ENCODE peak calls at places on chromosomes 6 and 20, in nine cellular contexts. S is left lung, V is HCT116, N is GM23338, X is choroid plexus epithelial cell, U is fibroblast of mammary gland, O is A549, H is fibroblast of the aortic adventitia, E is Panc1. B is an unnamed sample.

GRCh38 chr6:148789991-148790390 is 43.2 kb downstream of the UST start:
- DNase-seq in S (no peak), V (no peak), N (no peak), X (no peak), U (no peak), O (no peak), H (no peak), E (no peak), B (no peak)

GRCh38 chr20:58623579-58624473 is 27.3 kb upstream of the STX16 start:
- DNase-seq in S (no peak), V (peak; percentile 75), N (no peak), X (peak; percentile 97), U (peak; percentile 94), O (peak; percentile 86), H (peak; percentile 89), E (peak; percentile 62), B (peak; percentile 94)

GRCh38 chr20:51400051-51400926 is 142.2 kb downstream of the NFATC2 start:
- DNase-seq in S (no peak), V (no peak), N (no peak), X (peak; percentile 22), U (no peak), O (no peak), H (no peak), E (no peak), B (no peak)

GRCh38 chr6:158467923-158468322 is 92.0 kb upstream of the TMEM181 start:
- DNase-seq in S (no peak), V (no peak), N (peak; percentile 73), X (peak; percentile 50), U (no peak), O (no peak), H (no peak), E (no peak), B (no peak)

GRCh38 chr6:46453221-46453620 is 38.0 kb downstream of the RCAN2 start:
- DNase-seq in S (no peak), V (no peak), N (no peak), X (peak; percentile 85), U (peak; percentile 85), O (no peak), H (peak; percentile 90), E (no peak), B (peak; percentile 16)

GRCh38 chr6:158032354-158032733 is 50.7 kb downstream of the SYNJ2 start:
- DNase-seq in S (no peak), V (no peak), N (no peak), X (no peak), U (no peak), O (no peak), H (no peak), E (no peak), B (no peak)

GRCh38 chr6:17703256-17703694 is 3.5 kb downstream of the NUP153 start:
- DNase-seq in S (no peak), V (no peak), N (no peak), X (peak; percentile 74), U (peak; percentile 97), O (peak; percentile 39), H (peak; percentile 98), E (no peak), B (peak; percentile 97)

GRCh38 chr6:7841781-7842468 is 68.7 kb downstream of the TXNDC5 start:
- DNase-seq in S (no peak), V (no peak), N (no peak), X (no peak), U (peak; percentile 44), O (no peak), H (peak; percentile 76), E (no peak), B (peak; percentile 80)

GRCh38 chr6:6749791-6750434 is 161.4 kb downstream of the LY86 start:
- DNase-seq in S (peak; percentile 83), V (peak; percentile 56), N (peak; percentile 53), X (peak; percentile 91), U (peak; percentile 86), O (peak; percentile 48), H (peak; percentile 67), E (no peak), B (peak; percentile 90)

GRCh38 chr20:9555781-9556180 is 41.4 kb downstream of the LAMP5 start:
- DNase-seq in S (no peak), V (no peak), N (no peak), X (no peak), U (peak; percentile 65), O (peak; percentile 18), H (no peak), E (no peak), B (no peak)

GRCh38 chr20:34982270-34983088 is 26.8 kb downstream of the MYH7B start:
- DNase-seq in S (peak; percentile 49), V (no peak), N (no peak), X (no peak), U (no peak), O (no peak), H (no peak), E (no peak), B (no peak)

GRCh38 chr6:87941556-87942358 is 105.9 kb upstream of the SPACA1 start:
- DNase-seq in S (no peak), V (no peak), N (no peak), X (no peak), U (peak; percentile 5), O (no peak), H (no peak), E (no peak), B (no peak)

GRCh38 chr6:123393333-123393732 is 243.4 kb downstream of the TRDN start:
- DNase-seq in S (no peak), V (no peak), N (peak; percentile 27), X (peak; percentile 34), U (peak; percentile 21), O (peak; percentile 5), H (peak; percentile 39), E (no peak), B (peak; percentile 9)

GRCh38 chr6:153101461-153101860 is 29.6 kb downstream of the RGS17 start:
- DNase-seq in S (no peak), V (no peak), N (no peak), X (no peak), U (no peak), O (no peak), H (no peak), E (no peak), B (no peak)

GRCh38 chr6:7107578-7108195 is at the start of gene RREB1:
- DNase-seq in S (peak; percentile 89), V (peak; percentile 15), N (peak; percentile 70), X (peak; percentile 57), U (peak; percentile 53), O (peak; percentile 61), H (peak; percentile 57), E (no peak), B (peak; percentile 59)

GRCh38 chr6:52522151-52522626 is 54.7 kb downstream of the TRAM2 start:
- DNase-seq in S (no peak), V (no peak), N (no peak), X (peak; percentile 88), U (peak; percentile 93), O (no peak), H (peak; percentile 90), E (no peak), B (peak; percentile 81)

GRCh38 chr6:156991971-156992370 is 214.8 kb downstream of the ARID1B start:
- DNase-seq in S (no peak), V (no peak), N (no peak), X (peak; percentile 56), U (no peak), O (peak; percentile 10), H (peak; percentile 23), E (no peak), B (no peak)

GRCh38 chr6:121849477-121849876 is 414.0 kb downstream of the GJA1 start:
- DNase-seq in S (no peak), V (peak; percentile 53), N (peak; percentile 97), X (peak; percentile 86), U (peak; percentile 79), O (peak; percentile 61), H (peak; percentile 87), E (peak; percentile 60), B (peak; percentile 87)

GRCh38 chr6:154593122-154593521 is 82.6 kb upstream of the CNKSR3 start:
- DNase-seq in S (no peak), V (no peak), N (peak; percentile 24), X (no peak), U (no peak), O (no peak), H (no peak), E (no peak), B (no peak)

GRCh38 chr6:34602318-34603111 is 46.4 kb upstream of the SPDEF start:
- DNase-seq in S (no peak), V (no peak), N (no peak), X (peak; percentile 48), U (no peak), O (no peak), H (no peak), E (no peak), B (no peak)

GRCh38 chr6:149962461-149963211 is 1.1 kb upstream of the ULBP1 start:
- DNase-seq in S (no peak), V (no peak), N (no peak), X (no peak), U (no peak), O (no peak), H (no peak), E (no peak), B (no peak)

GRCh38 chr6:132995432-132995831 is 181.1 kb downstream of the RPS12 start:
- DNase-seq in S (no peak), V (no peak), N (no peak), X (no peak), U (no peak), O (no peak), H (no peak), E (no peak), B (no peak)

GRCh38 chr20:53597521-53598120 is 4.0 kb upstream of the ZNF217 start:
- DNase-seq in S (no peak), V (no peak), N (no peak), X (no peak), U (no peak), O (no peak), H (no peak), E (no peak), B (no peak)
- H3K4me3 ChIP-seq in S (no peak overlapping the region), V (no peak overlapping the region), N (no peak overlapping the region), X (no peak overlapping the region), U (no peak overlapping the region), O (no peak overlapping the region), H (no peak overlapping the region), E (peak overlapping the region; percentile 53), B (no peak overlapping the region)

DNA sequence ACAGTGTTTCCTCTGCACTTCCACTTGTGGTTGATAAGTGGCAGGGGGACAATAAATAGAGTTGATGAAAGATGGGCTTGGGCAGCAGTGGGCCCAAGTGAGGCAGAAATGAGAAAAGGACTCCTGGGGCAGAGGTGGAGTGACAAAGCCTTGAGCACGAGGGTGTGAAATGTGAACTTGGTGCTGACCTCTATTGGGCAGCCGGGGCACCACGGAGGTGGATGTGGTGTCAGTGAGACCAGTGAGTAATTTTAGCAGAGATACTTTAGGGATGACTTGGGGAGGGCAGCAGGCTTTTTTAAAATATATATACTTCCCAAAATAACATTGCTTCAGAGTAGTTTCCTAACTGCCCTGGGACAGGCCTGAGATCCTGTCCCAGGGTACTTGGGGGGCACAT is 30.6 kb upstream of the MYLK2 start:
- DNase-seq in S (no peak), V (no peak), N (peak; percentile 58), X (peak; percentile 13), U (peak; percentile 49), O (peak; percentile 20), H (peak; percentile 41), E (no peak), B (no peak)
- TF ChIP-seq CTCF in S (no peak), V (no peak), N (peak; percentile 45), X (no peak), U (peak; percentile 2), O (peak; percentile 10), H (peak; percentile 25), E (peak; percentile 64), B (peak; percentile 1)

GRCh38 chr20:57476073-57476526 is 48.8 kb downstream of the CTCFL start:
- DNase-seq in S (no peak), V (no peak), N (no peak), X (no peak), U (no peak), O (no peak), H (no peak), E (no peak), B (no peak)
- H3K4me3 ChIP-seq in S (no peak overlapping the region), V (no peak overlapping the region), N (no peak overlapping the region), X (no peak overlapping the region), U (no peak overlapping the region), O (no peak overlapping the region), H (no peak overlapping the region), E (no peak overlapping the region), B (no peak overlapping the region)

GRCh38 chr6:26045046-26045938 is 41.9 kb upstream of the HFE start:
- DNase-seq in S (peak; percentile 82), V (no peak), N (no peak), X (peak; percentile 96), U (peak; percentile 95), O (peak; percentile 86), H (peak; percentile 96), E (peak; percentile 98), B (peak; percentile 95)
- TF ChIP-seq CTCF in S (no peak), V (no peak), N (no peak), X (peak; percentile 30), U (no peak), O (no peak), H (peak; percentile 14), E (peak; percentile 44), B (peak; percentile 10)